ENCODE peak calls at places on chromosomes 5 and 9, in nine cellular contexts. U, C, Q, L, P, M, R, Y and I are unnamed samples.

GRCh38 chr5:147520450-147520849 is 10.6 kb upstream of the DPYSL3 start:
- DNase-seq in U (no peak), C (no peak), Q (no peak), L (no peak), P (no peak), M (peak), R (peak), Y (no peak), I (no peak)

GRCh38 chr5:128681764-128682664 is 144.0 kb upstream of the FBN2 start:
- DNase-seq in U (no peak), C (no peak), Q (no peak), L (no peak), P (no peak), M (no peak), R (peak), Y (no peak), I (no peak)

GRCh38 chr5:72096602-72097205 is 10.6 kb upstream of the MAP1B start:
- DNase-seq in U (no peak), C (no peak), Q (no peak), L (no peak), P (no peak), M (no peak), R (no peak), Y (no peak), I (no peak)

GRCh38 chr5:139644001-139644456 is 4.1 kb upstream of the CXXC5 start:
- DNase-seq in U (no peak), C (no peak), Q (peak), L (no peak), P (no peak), M (no peak), R (no peak), Y (no peak), I (no peak)

GRCh38 chr9:114300846-114301797 is 21.8 kb upstream of the ORM1 start:
- DNase-seq in U (no peak), C (no peak), Q (peak), L (no peak), P (no peak), M (no peak), R (no peak), Y (no peak), I (no peak)

GRCh38 chr9:137317021-137317978 is 15.2 kb upstream of the NRARP start:
- DNase-seq in U (no peak), C (no peak), Q (no peak), L (no peak), P (no peak), M (no peak), R (peak), Y (no peak), I (no peak)

GRCh38 chr5:83414601-83415000 is 56.9 kb upstream of the VCAN start:
- DNase-seq in U (no peak), C (no peak), Q (no peak), L (no peak), P (no peak), M (no peak), R (no peak), Y (no peak), I (no peak)

GRCh38 chr5:139817362-139817761 is 21.8 kb downstream of the PSD2 start:
- DNase-seq in U (no peak), C (no peak), Q (no peak), L (no peak), P (no peak), M (no peak), R (no peak), Y (no peak), I (no peak)

GRCh38 chr9:32899181-32899580 is 102.2 kb downstream of the APTX start:
- DNase-seq in U (no peak), C (no peak), Q (no peak), L (no peak), P (no peak), M (no peak), R (no peak), Y (no peak), I (no peak)

GRCh38 chr5:157900644-157901043 is 41.7 kb upstream of the CLINT1 start:
- DNase-seq in U (no peak), C (no peak), Q (no peak), L (no peak), P (no peak), M (no peak), R (no peak), Y (no peak), I (no peak)

GRCh38 chr9:114697951-114698351 is 16.0 kb upstream of the TEX48 start:
- DNase-seq in U (no peak), C (no peak), Q (no peak), L (no peak), P (no peak), M (no peak), R (no peak), Y (no peak), I (no peak)

GRCh38 chr5:132225165-132226032 is 2.3 kb downstream of the P4HA2 start:
- DNase-seq in U (peak), C (peak), Q (peak), L (no peak), P (no peak), M (peak), R (peak), Y (no peak), I (no peak)

GRCh38 chr5:158560170-158560569 is 539.5 kb downstream of the EBF1 start:
- DNase-seq in U (no peak), C (no peak), Q (no peak), L (no peak), P (no peak), M (peak), R (no peak), Y (no peak), I (no peak)

GRCh38 chr9:29556317-29556716 is 1983.0 kb upstream of the C9orf72 start:
- DNase-seq in U (no peak), C (no peak), Q (no peak), L (no peak), P (no peak), M (peak), R (no peak), Y (no peak), I (peak)

GRCh38 chr9:71921190-71921814 is 9.9 kb downstream of the C9orf85 start:
- DNase-seq in U (no peak), C (no peak), Q (no peak), L (no peak), P (no peak), M (no peak), R (no peak), Y (no peak), I (no peak)

GRCh38 chr5:111043712-111044506 is 27.6 kb upstream of the TSLP start:
- DNase-seq in U (no peak), C (no peak), Q (no peak), L (no peak), P (no peak), M (peak), R (peak), Y (no peak), I (peak)

GRCh38 chr9:34254141-34254913 is 74.7 kb downstream of the KIF24 start:
- DNase-seq in U (no peak), C (no peak), Q (no peak), L (no peak), P (no peak), M (peak), R (no peak), Y (no peak), I (no peak)

GRCh38 chr9:116264361-116264760 is 110.8 kb downstream of the PAPPA start:
- DNase-seq in U (no peak), C (no peak), Q (no peak), L (no peak), P (no peak), M (no peak), R (no peak), Y (no peak), I (no peak)

GRCh38 chr5:1057841-1058548 is 49.4 kb downstream of the NKD2 start:
- DNase-seq in U (no peak), C (no peak), Q (no peak), L (no peak), P (no peak), M (no peak), R (no peak), Y (no peak), I (no peak)

GRCh38 chr5:10936486-10936885 is 175.5 kb upstream of the DAP start:
- DNase-seq in U (no peak), C (no peak), Q (no peak), L (no peak), P (no peak), M (no peak), R (no peak), Y (no peak), I (no peak)

GRCh38 chr9:14942037-14942436 is 31.8 kb upstream of the FREM1 start:
- DNase-seq in U (no peak), C (no peak), Q (no peak), L (no peak), P (no peak), M (no peak), R (no peak), Y (no peak), I (no peak)